ENCODE peak calls at places on chromosomes 11 and 22, in ten cellular contexts. T is heart left ventricle; U is CD8-positive, alpha-beta memory T cell; E is HTR-8/SVneo; V is mucosa of gallbladder; J is activated effector memory CD4-positive, alpha-beta T cell treated with anti-CD3 and anti-CD28 coated beads, Interleukin-2, amount 50 U/mL, for 16 hours; W is epithelial cell of proximal tubule; C is COR-L47; Z is activated CD8-positive, alpha-beta T cell treated with anti-CD3 and anti-CD28 coated beads, Interleukin-2, amount 10 ng/mL, durations not matched to agents 7 days and 5 days; S is dorsolateral prefrontal cortex. K is an unnamed sample.

GRCh38 chr11:59615132-59615636 is 390 bp downstream of the OSBP start:
- DNase-seq in T (peak), U (peak), E (peak), V (peak), J (peak), W (no peak), C (peak), Z (peak), S (peak), K (peak)

GRCh38 chr22:46528121-46528610 is 9.3 kb downstream of the CELSR1 start:
- DNase-seq in T (no peak), U (no peak), E (peak), V (no peak), J (no peak), W (peak), C (no peak), Z (no peak), S (no peak), K (no peak)

GRCh38 chr11:27319065-27319464 is 44.0 kb downstream of the CCDC34 start:
- DNase-seq in T (no peak), U (no peak), E (no peak), V (no peak), J (no peak), W (peak), C (no peak), Z (no peak), S (no peak), K (no peak)

GRCh38 chr22:22591348-22592299 is 32.6 kb upstream of the PRAME start:
- DNase-seq in T (no peak), U (no peak), E (no peak), V (no peak), J (no peak), W (no peak), C (no peak), Z (no peak), S (no peak), K (no peak)

GRCh38 chr11:40188848-40189247 is 1270.6 kb downstream of the LRRC4C start:
- DNase-seq in T (no peak), U (no peak), E (no peak), V (peak), J (no peak), W (no peak), C (no peak), Z (no peak), S (no peak), K (no peak)

GRCh38 chr22:38186429-38186828 is 4.8 kb upstream of the PLA2G6 start:
- DNase-seq in T (no peak), U (no peak), E (no peak), V (no peak), J (no peak), W (no peak), C (no peak), Z (no peak), S (no peak), K (no peak)

GRCh38 chr22:35575116-35575748 is 34.6 kb downstream of the RASD2 start:
- DNase-seq in T (no peak), U (no peak), E (no peak), V (no peak), J (no peak), W (no peak), C (no peak), Z (no peak), S (no peak), K (no peak)

GRCh38 chr22:20549232-20549841 is 41.9 kb downstream of the MED15 start:
- DNase-seq in T (peak), U (peak), E (no peak), V (peak), J (peak), W (no peak), C (peak), Z (peak), S (no peak), K (peak)

GRCh38 chr22:32219030-32219429 is 14.2 kb upstream of the RFPL2 start:
- DNase-seq in T (no peak), U (no peak), E (no peak), V (no peak), J (no peak), W (no peak), C (no peak), Z (no peak), S (no peak), K (no peak)

GRCh38 chr11:21476588-21476987 is 716.3 kb upstream of the ANO5 start:
- DNase-seq in T (no peak), U (no peak), E (no peak), V (no peak), J (no peak), W (no peak), C (no peak), Z (no peak), S (no peak), K (no peak)

GRCh38 chr11:75233688-75234295 is 6.8 kb upstream of the TPBGL start:
- DNase-seq in T (no peak), U (no peak), E (peak), V (peak), J (peak), W (peak), C (no peak), Z (peak), S (no peak), K (no peak)

GRCh38 chr11:68409748-68410344 is 50.7 kb upstream of the PPP6R3 start:
- DNase-seq in T (no peak), U (no peak), E (no peak), V (no peak), J (no peak), W (no peak), C (no peak), Z (no peak), S (no peak), K (no peak)

GRCh38 chr11:66240781-66241136 is 27.7 kb upstream of the RAB1B start:
- DNase-seq in T (no peak), U (no peak), E (no peak), V (no peak), J (no peak), W (no peak), C (no peak), Z (no peak), S (no peak), K (no peak)

GRCh38 chr22:48372395-48372794 is 1455.3 kb downstream of the BRD1 start:
- DNase-seq in T (no peak), U (no peak), E (no peak), V (no peak), J (peak), W (no peak), C (no peak), Z (no peak), S (no peak), K (no peak)

GRCh38 chr11:126655807-126656128 is 300.3 kb downstream of the ST3GAL4 start:
- DNase-seq in T (no peak), U (no peak), E (no peak), V (no peak), J (no peak), W (no peak), C (no peak), Z (no peak), S (no peak), K (no peak)

GRCh38 chr22:48106715-48107259 is 1344.3 kb downstream of the TBC1D22A start:
- DNase-seq in T (no peak), U (no peak), E (no peak), V (no peak), J (no peak), W (no peak), C (no peak), Z (no peak), S (no peak), K (no peak)

GRCh38 chr11:75474240-75474639 is 41.2 kb upstream of the KLHL35 start:
- DNase-seq in T (no peak), U (no peak), E (no peak), V (no peak), J (no peak), W (no peak), C (no peak), Z (no peak), S (no peak), K (no peak)

GRCh38 chr11:63768232-63769043 is at the start of gene ZFTA:
- DNase-seq in T (peak), U (peak), E (peak), V (peak), J (peak), W (no peak), C (peak), Z (peak), S (no peak), K (peak)

GRCh38 chr11:35236667-35237003 is 97.7 kb downstream of the CD44 start:
- DNase-seq in T (no peak), U (no peak), E (no peak), V (no peak), J (no peak), W (no peak), C (no peak), Z (peak), S (no peak), K (no peak)

GRCh38 chr11:114073506-114074381 is 14.2 kb downstream of the ZBTB16 start:
- DNase-seq in T (no peak), U (peak), E (no peak), V (no peak), J (no peak), W (no peak), C (no peak), Z (peak), S (no peak), K (no peak)